ENCODE peak calls at places on chromosomes 4 and X, in four cellular contexts. P is WTC11, G is K562, W is H1. H is an unnamed sample.

GRCh38 chrX:150693782-150694574 is 782 bp downstream of the MTMR1 start:
- DNase-seq in P (peak), G (peak), W (peak), H (peak)

GRCh38 chrX:68868902-68869800 is 40.3 kb downstream of the EFNB1 start:
- DNase-seq in P (no peak), G (no peak), W (no peak), H (no peak)

GRCh38 chr4:108592674-108592986 is 27.7 kb upstream of the RPL34 start:
- DNase-seq in P (no peak), G (no peak), W (no peak), H (no peak)

GRCh38 chrX:138710311-138710791 is 1.2 kb downstream of the FGF13 start:
- DNase-seq in P (peak), G (no peak), W (no peak), H (no peak)

GRCh38 chrX:68846536-68846935 is 17.7 kb downstream of the EFNB1 start:
- DNase-seq in P (peak), G (no peak), W (peak), H (no peak)

GRCh38 chrX:95076449-95076848 is 1402.4 kb downstream of the FAM133A start:
- DNase-seq in P (no peak), G (no peak), W (no peak), H (peak)

GRCh38 chr4:122661661-122662160 is 40.8 kb upstream of the IL21 start:
- DNase-seq in P (no peak), G (peak), W (no peak), H (no peak)

GRCh38 chrX:17032351-17032750 is 85.9 kb downstream of the REPS2 start:
- DNase-seq in P (no peak), G (no peak), W (no peak), H (no peak)

GRCh38 chr4:13700196-13701140 is 72.9 kb upstream of the BOD1L1 start:
- DNase-seq in P (no peak), G (no peak), W (no peak), H (no peak)

GRCh38 chrX:118497180-118497814 is 1.7 kb downstream of the DOCK11 start:
- DNase-seq in P (no peak), G (no peak), W (no peak), H (no peak)

GRCh38 chr4:165532976-165533375 is 154.2 kb downstream of the CPE start:
- DNase-seq in P (no peak), G (no peak), W (no peak), H (no peak)

GRCh38 chrX:38260231-38260630 is 39.6 kb upstream of the SRPX start:
- DNase-seq in P (peak), G (peak), W (no peak), H (peak)

GRCh38 chr4:5554376-5554775 is 154.0 kb downstream of the EVC2 start:
- DNase-seq in P (no peak), G (no peak), W (no peak), H (no peak)

GRCh38 chr4:4659871-4660651 is 118.2 kb upstream of the STX18 start:
- DNase-seq in P (no peak), G (peak), W (no peak), H (no peak)

GRCh38 chr4:182918791-182919302 is 1.7 kb upstream of the DCTD start:
- DNase-seq in P (no peak), G (no peak), W (no peak), H (no peak)

GRCh38 chrX:115018040-115018647 is 728 bp upstream of the IL13RA2 start:
- DNase-seq in P (peak), G (no peak), W (no peak), H (no peak)

GRCh38 chrX:26192204-26192603 is at the start of gene MAGEB6:
- DNase-seq in P (peak), G (no peak), W (no peak), H (no peak)

GRCh38 chr4:80619070-80619674 is 283.6 kb downstream of the CFAP299 start:
- DNase-seq in P (no peak), G (no peak), W (no peak), H (no peak)

GRCh38 chrX:130705591-130705990 is 197.4 kb downstream of the ENOX2 start:
- DNase-seq in P (no peak), G (no peak), W (no peak), H (no peak)

GRCh38 chr4:122783301-122784215 is 43.1 kb upstream of the FGF2 start:
- DNase-seq in P (peak), G (no peak), W (peak), H (no peak)

GRCh38 chr4:141352775-141353544 is 132.3 kb downstream of the ZNF330 start:
- DNase-seq in P (no peak), G (peak), W (no peak), H (no peak)

GRCh38 chr4:70997068-70997467 is 3.6 kb downstream of the DCK start:
- DNase-seq in P (no peak), G (no peak), W (no peak), H (no peak)

GRCh38 chrX:19515615-19516105 is 352 bp upstream of the MAP3K15 start:
- DNase-seq in P (peak), G (no peak), W (no peak), H (peak)

GRCh38 chrX:16258936-16259335 is 91.7 kb downstream of the MAGEB17 start:
- DNase-seq in P (no peak), G (no peak), W (no peak), H (no peak)

GRCh38 chrX:82335772-82336171 is 1133.9 kb downstream of the SH3BGRL start:
- DNase-seq in P (no peak), G (no peak), W (no peak), H (no peak)

GRCh38 chr4:184953421-184953820 is 64.9 kb upstream of the HELT start:
- DNase-seq in P (no peak), G (no peak), W (no peak), H (no peak)

GRCh38 chr4:16677545-16677944 is 220.9 kb downstream of the LDB2 start:
- DNase-seq in P (no peak), G (no peak), W (no peak), H (peak)

GRCh38 chr4:81792521-81792920 is 320.8 kb upstream of the RASGEF1B start:
- DNase-seq in P (no peak), G (no peak), W (no peak), H (no peak)

GRCh38 chr4:64539234-64539849 is 130.1 kb upstream of the TECRL start:
- DNase-seq in P (peak), G (peak), W (no peak), H (peak)

GRCh38 chrX:83845397-83845796 is 15.5 kb upstream of the CYLC1 start:
- DNase-seq in P (no peak), G (peak), W (no peak), H (peak)

GRCh38 chr4:53801373-53801772 is 210.1 kb upstream of the LNX1 start:
- DNase-seq in P (no peak), G (no peak), W (no peak), H (no peak)
- TF ChIP-seq TEAD4 in P (no peak), G (no peak), W (no peak), H (no peak)

GRCh38 chr4:128810331-128810870 is 901 bp downstream of the JADE1 start:
- DNase-seq in P (no peak), G (peak), W (no peak), H (peak)
- TF ChIP-seq TEAD4 in P (no peak), G (no peak), W (no peak), H (no peak)

GRCh38 chr4:86256086-86256485 is 103.8 kb downstream of the MAPK10 start:
- DNase-seq in P (no peak), G (no peak), W (no peak), H (no peak)

GRCh38 chr4:86264269-86264668 is 95.6 kb downstream of the MAPK10 start:
- DNase-seq in P (no peak), G (no peak), W (no peak), H (no peak)

DNA sequence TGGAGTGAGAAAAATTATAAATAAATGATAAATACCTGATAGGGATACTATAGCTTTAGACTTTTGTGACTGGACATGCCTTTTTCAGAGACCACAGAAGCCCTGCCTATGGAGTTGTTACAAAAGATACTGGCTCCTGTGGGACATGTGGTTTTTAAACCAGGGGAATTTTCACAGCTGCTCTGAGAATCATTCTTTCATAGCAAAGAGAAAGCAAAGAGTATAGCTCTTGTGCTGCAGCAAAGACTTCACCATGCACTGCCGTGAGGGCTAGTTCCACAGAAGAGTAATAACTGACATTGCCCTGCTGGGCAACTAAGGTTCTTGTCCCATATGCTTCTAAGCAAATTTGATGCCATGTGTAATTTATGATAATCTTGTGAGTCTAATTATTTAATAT is 98.2 kb downstream of the MAPK10 start:
- DNase-seq in P (no peak), G (no peak), W (no peak), H (no peak)
- TF ChIP-seq TEAD4 in P (no peak), G (no peak), W (no peak), H (no peak)

DNA sequence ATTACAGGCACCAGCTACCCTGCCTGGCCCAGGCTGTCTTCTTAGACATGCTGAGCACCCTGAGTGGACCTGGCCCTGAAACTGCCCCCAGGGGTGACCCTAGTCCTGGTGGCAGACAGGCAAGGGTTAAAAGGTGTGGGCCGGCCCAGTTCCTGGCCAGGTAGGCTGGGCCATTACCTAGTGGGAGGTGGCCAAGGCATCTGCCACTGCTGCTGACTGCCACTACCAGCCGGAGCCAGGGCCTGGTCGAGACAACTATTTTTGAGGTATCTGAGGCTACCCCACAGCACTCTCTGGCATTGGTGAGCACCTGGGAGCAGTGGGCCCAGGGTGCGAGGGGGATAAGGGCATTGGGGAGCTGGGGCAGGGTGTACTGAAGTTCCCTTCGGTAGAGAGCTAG is at the start of gene CCDC120:
- DNase-seq in P (peak), G (no peak), W (no peak), H (no peak)
- TF ChIP-seq TEAD4 in P (no peak), G (no peak), W (no peak), H (no peak)

DNA sequence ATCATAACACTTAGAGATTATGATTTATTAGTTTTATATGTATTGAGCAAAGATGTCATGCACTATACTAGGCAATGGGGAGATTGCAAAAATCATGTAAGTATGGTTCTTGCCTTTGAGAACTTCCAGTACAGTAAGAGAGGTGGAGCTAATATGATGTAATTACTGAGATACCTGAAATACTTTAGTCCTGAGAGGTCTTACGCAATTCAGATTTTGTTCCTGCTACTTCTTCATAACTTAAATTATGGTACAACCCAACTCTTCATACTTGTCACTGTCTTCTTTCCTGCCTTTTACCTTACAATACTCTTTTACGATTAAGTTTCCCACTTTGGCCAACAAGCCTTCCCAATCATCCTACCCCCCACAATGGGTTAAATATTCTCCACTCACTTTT is 564.2 kb upstream of the PITX2 start:
- DNase-seq in P (no peak), G (no peak), W (no peak), H (no peak)
- TF ChIP-seq TEAD4 in P (no peak), G (no peak), W (no peak), H (no peak)

GRCh38 chr4:95250544-95251137 is 298.1 kb downstream of the UNC5C start:
- DNase-seq in P (no peak), G (no peak), W (no peak), H (no peak)
- TF ChIP-seq TEAD4 in P (no peak), G (no peak), W (no peak), H (no peak)

DNA sequence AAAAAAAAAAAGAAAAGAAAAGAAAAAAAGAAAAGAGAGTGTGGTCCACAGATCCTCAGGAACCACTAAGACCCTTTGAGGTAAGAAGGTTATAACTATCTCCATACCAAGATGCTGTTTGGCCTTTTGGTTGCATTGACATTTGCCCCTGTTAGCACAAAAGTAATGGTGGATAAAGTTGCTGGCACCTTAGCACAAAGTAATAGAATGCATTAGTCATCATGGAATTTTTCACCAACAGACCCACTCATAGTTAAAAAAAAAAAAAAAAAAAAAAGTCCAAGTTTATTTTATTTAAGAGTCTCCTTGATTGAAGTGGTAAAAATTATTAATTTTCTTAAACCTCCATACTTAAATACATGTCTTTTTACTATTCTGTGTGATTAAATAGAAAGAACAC is 78.4 kb upstream of the RBPJ start:
- DNase-seq in P (no peak), G (no peak), W (no peak), H (no peak)
- TF ChIP-seq TEAD4 in P (no peak), G (no peak), W (no peak), H (no peak)

H was measured in SK-N-SH.